ENCODE peak calls at places on chromosomes 2 and 18, in four cellular contexts. One of them, this sample, is unnamed.

GRCh38 chr2:217976301-217976700 is 26.5 kb downstream of the TNS1 start:
- DNase-seq in GM12878: no peak
- DNase-seq in HCT116: no peak
- DNase-seq in A549: no peak
- DNase-seq in this sample: no peak

GRCh38 chr2:13919981-13920382 is 712.5 kb upstream of the LRATD1 start:
- DNase-seq in HCT116: no peak
- DNase-seq in A549: no peak
- DNase-seq in GM12878: no peak
- DNase-seq in this sample: no peak

GRCh38 chr2:39059366-39059952 is 61.4 kb downstream of the SOS1 start:
- DNase-seq in A549: peak
- DNase-seq in HCT116: peak
- DNase-seq in GM12878: no peak
- DNase-seq in this sample: peak

GRCh38 chr2:63627866-63628265 is 39.1 kb downstream of the MDH1 start:
- DNase-seq in A549: no peak
- DNase-seq in GM12878: no peak
- DNase-seq in HCT116: no peak
- DNase-seq in this sample: no peak

GRCh38 chr18:44934894-44935293 is 254.2 kb downstream of the SETBP1 start:
- DNase-seq in GM12878: no peak
- DNase-seq in A549: no peak
- DNase-seq in HCT116: no peak
- DNase-seq in this sample: no peak

GRCh38 chr2:201798252-201798918 is 8.0 kb upstream of the CDK15 start:
- DNase-seq in A549: peak
- DNase-seq in GM12878: no peak
- DNase-seq in HCT116: no peak
- DNase-seq in this sample: peak

GRCh38 chr18:34121157-34121807 is 103.4 kb downstream of the NOL4 start:
- DNase-seq in GM12878: no peak
- DNase-seq in A549: no peak
- DNase-seq in HCT116: no peak
- DNase-seq in this sample: no peak

GRCh38 chr2:214774108-214774507 is 35.4 kb downstream of the BARD1 start:
- DNase-seq in A549: no peak
- DNase-seq in HCT116: no peak
- DNase-seq in GM12878: no peak
- DNase-seq in this sample: peak

GRCh38 chr2:239113164-239113563 is 265.3 kb downstream of the TWIST2 start:
- DNase-seq in GM12878: no peak
- DNase-seq in A549: no peak
- DNase-seq in HCT116: no peak
- DNase-seq in this sample: peak

GRCh38 chr2:166234112-166234846 is 106.5 kb upstream of the SCN1A start:
- DNase-seq in HCT116: no peak
- DNase-seq in A549: peak
- DNase-seq in GM12878: no peak
- DNase-seq in this sample: peak

GRCh38 chr2:16281451-16282330 is 341.3 kb downstream of the MYCN start:
- DNase-seq in GM12878: no peak
- DNase-seq in A549: peak
- DNase-seq in HCT116: peak
- DNase-seq in this sample: no peak

GRCh38 chr18:8084160-8084559 is 517.0 kb downstream of the PTPRM start:
- DNase-seq in HCT116: peak
- DNase-seq in GM12878: no peak
- DNase-seq in A549: peak
- DNase-seq in this sample: peak

GRCh38 chr2:201660293-201660895 is 17.1 kb upstream of the TMEM237 start:
- DNase-seq in GM12878: no peak
- DNase-seq in HCT116: no peak
- DNase-seq in A549: no peak
- DNase-seq in this sample: no peak

GRCh38 chr2:96536445-96537065 is at the start of gene ARID5A:
- DNase-seq in HCT116: peak
- DNase-seq in A549: peak
- DNase-seq in GM12878: peak
- DNase-seq in this sample: peak

GRCh38 chr2:179861777-179862117 is 335 bp upstream of the ZNF385B start:
- DNase-seq in A549: no peak
- DNase-seq in HCT116: no peak
- DNase-seq in GM12878: no peak
- DNase-seq in this sample: peak

GRCh38 chr2:200625958-200626363 is 40.1 kb downstream of the AOX1 start:
- DNase-seq in GM12878: no peak
- DNase-seq in HCT116: no peak
- DNase-seq in A549: no peak
- DNase-seq in this sample: peak

GRCh38 chr2:238127165-238128060 is 11.1 kb upstream of the KLHL30 start:
- DNase-seq in HCT116: no peak
- DNase-seq in GM12878: no peak
- DNase-seq in A549: peak
- DNase-seq in this sample: peak

GRCh38 chr18:55233850-55234249 is 274.6 kb upstream of the CCDC68 start:
- DNase-seq in HCT116: no peak
- DNase-seq in GM12878: no peak
- DNase-seq in A549: no peak
- DNase-seq in this sample: peak

GRCh38 chr2:189204322-189204941 is 24.9 kb upstream of the COL5A2 start:
- DNase-seq in A549: peak
- DNase-seq in HCT116: peak
- DNase-seq in GM12878: no peak
- DNase-seq in this sample: peak

GRCh38 chr2:207513577-207514257 is 16.0 kb upstream of the CREB1 start:
- DNase-seq in HCT116: no peak
- DNase-seq in GM12878: no peak
- DNase-seq in A549: no peak
- DNase-seq in this sample: peak

GRCh38 chr2:136006658-136007057 is 21.2 kb upstream of the DARS1 start:
- DNase-seq in A549: peak
- DNase-seq in GM12878: no peak
- DNase-seq in HCT116: no peak
- DNase-seq in this sample: peak

GRCh38 chr18:76450452-76450851 is 44.6 kb downstream of the ZNF516 start:
- DNase-seq in HCT116: no peak
- DNase-seq in GM12878: no peak
- DNase-seq in A549: no peak
- DNase-seq in this sample: peak

GRCh38 chr2:68287580-68288441 is 31.9 kb downstream of the CNRIP1 start:
- DNase-seq in GM12878: no peak
- DNase-seq in HCT116: no peak
- DNase-seq in A549: no peak
- DNase-seq in this sample: peak

GRCh38 chr2:156338578-156338977 is 6.1 kb upstream of the NR4A2 start:
- DNase-seq in A549: peak
- DNase-seq in GM12878: no peak
- DNase-seq in HCT116: no peak
- DNase-seq in this sample: no peak

GRCh38 chr2:74719066-74719465 is 65.0 kb downstream of the SEMA4F start:
- DNase-seq in A549: no peak
- DNase-seq in GM12878: no peak
- DNase-seq in HCT116: no peak
- DNase-seq in this sample: no peak

GRCh38 chr18:27136208-27136535 is 48.9 kb downstream of the CHST9 start:
- DNase-seq in GM12878: no peak
- DNase-seq in HCT116: no peak
- DNase-seq in A549: peak
- DNase-seq in this sample: no peak

GRCh38 chr18:26036635-26037034 is 53.8 kb downstream of the SS18 start:
- DNase-seq in A549: no peak
- DNase-seq in HCT116: no peak
- DNase-seq in GM12878: no peak
- DNase-seq in this sample: no peak

GRCh38 chr18:2901405-2901989 is 54.7 kb downstream of the EMILIN2 start:
- DNase-seq in GM12878: no peak
- DNase-seq in HCT116: no peak
- DNase-seq in A549: no peak
- DNase-seq in this sample: peak

GRCh38 chr2:128413718-128414341 is 95.2 kb upstream of the HS6ST1 start:
- DNase-seq in HCT116: no peak
- DNase-seq in A549: no peak
- DNase-seq in GM12878: no peak
- DNase-seq in this sample: no peak

DNA sequence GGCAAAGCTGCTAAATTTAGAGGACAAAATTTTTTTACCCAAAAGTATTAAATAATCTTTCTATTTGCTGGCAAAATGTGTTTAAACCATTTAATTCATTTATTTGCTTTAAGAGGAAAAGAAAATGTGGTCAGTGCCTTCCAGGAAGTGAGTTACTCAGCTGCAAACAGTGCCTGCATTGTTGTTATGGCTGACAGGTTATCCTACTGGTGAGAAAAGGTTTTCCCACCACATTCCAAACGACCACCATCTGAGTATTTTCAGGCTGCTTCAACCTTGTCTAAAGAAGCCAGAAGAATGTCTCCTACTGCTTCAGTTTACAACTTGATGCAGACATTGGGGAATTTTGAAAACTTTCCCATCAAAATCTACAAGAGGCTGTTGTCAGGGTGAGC is 461.2 kb upstream of the FANCL start:
- DNase-seq in GM12878: no peak
- DNase-seq in HCT116: no peak
- DNase-seq in A549: no peak
- DNase-seq in this sample: peak
- TF ChIP-seq RAD21 in GM12878: no peak
- TF ChIP-seq RAD21 in HCT116: no peak
- TF ChIP-seq RAD21 in A549: no peak
- TF ChIP-seq RAD21 in this sample: no peak

GRCh38 chr2:85135066-85135914 is 2.1 kb downstream of the TCF7L1 start:
- DNase-seq in A549: no peak
- DNase-seq in GM12878: no peak
- DNase-seq in HCT116: no peak
- DNase-seq in this sample: no peak
- H3K4me2 ChIP-seq in A549: no peak
- H3K4me2 ChIP-seq in GM12878: no peak
- H3K4me2 ChIP-seq in HCT116: no peak
- H3K4me2 ChIP-seq in this sample: peak

DNA sequence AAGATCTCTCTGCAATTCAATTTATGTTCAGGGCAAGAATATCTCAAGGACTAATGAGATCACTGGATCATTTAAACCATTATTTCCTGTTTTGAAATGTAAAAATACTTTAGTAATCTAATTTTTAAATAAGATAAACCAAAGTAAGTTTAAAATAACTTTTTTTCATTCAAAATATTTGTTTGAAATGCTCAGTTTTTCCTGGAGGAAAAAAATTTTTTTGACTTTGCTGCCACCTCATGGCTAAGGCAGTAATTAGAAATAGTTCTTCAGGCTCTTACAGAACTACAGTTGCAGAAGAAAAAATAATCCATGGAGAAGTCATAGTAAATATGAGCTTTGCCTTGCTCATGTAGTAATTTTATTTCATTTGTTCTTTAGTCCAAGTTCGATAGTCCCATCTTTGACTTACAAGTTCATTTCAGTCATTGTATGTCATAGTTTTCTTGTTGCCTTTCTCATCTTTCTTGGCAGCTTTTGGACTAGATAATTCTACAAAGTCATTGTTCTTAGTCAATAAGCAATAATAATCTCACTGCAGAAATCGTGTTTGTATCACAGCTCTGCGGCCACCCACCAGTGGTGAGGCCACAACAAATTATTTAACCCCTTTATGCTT is 127.4 kb downstream of the DPP4 start:
- DNase-seq in A549: peak
- DNase-seq in HCT116: peak
- DNase-seq in GM12878: no peak
- DNase-seq in this sample: peak
- TF ChIP-seq RAD21 in A549: peak
- TF ChIP-seq RAD21 in HCT116: peak
- TF ChIP-seq RAD21 in GM12878: peak
- TF ChIP-seq RAD21 in this sample: peak

DNA sequence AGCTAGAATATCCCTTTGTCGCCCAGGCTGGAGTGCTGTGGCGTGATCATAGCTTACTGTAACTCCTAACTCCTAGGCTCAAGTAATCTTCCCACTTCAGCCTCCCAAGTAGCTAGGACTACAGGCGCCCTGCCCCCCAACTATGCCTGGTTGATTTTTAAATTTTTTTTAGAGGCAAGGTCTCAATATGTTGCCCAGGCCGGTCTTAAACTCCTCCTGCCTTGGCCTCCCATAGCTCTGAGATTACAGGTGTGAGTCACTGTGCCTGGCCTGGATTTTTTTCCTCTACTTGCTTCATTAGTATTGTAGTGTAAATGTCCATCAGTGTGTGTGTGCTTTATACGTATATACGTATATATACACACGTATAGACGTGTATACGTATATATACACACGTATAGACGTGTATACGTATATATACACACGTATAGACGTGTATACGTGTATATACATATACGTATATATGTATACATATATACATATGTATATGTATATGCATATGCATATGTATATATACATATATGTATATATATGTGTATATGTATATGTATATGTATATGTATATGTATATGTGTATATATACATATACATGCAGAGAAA is 124.4 kb downstream of the DIS3L2 start:
- DNase-seq in HCT116: no peak
- DNase-seq in A549: no peak
- DNase-seq in GM12878: no peak
- DNase-seq in this sample: peak
- H3K4me2 ChIP-seq in HCT116: no peak
- H3K4me2 ChIP-seq in A549: no peak
- H3K4me2 ChIP-seq in GM12878: no peak
- H3K4me2 ChIP-seq in this sample: no peak

DNA sequence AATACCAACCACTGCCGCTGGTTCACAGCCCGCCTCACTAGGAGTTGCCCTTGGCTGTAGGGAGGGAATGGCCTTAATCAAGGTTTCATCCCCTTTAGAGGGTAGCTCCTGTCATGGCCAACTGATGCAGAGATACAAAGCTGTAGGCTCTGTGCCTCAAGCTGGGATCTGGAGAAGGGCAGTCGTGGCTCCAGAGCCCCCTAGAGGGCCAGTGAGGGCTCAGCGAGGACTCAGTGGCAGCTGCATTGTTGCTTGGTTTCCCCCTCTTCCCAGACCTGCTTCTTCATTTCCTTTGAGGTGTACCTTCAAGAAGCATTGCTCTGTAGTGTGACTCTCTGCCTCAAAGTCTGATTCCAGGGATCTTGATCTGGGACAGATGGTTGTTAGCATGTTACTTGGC is 302.1 kb downstream of the LPIN1 start:
- DNase-seq in A549: no peak
- DNase-seq in HCT116: no peak
- DNase-seq in GM12878: no peak
- DNase-seq in this sample: no peak
- TF ChIP-seq RAD21 in A549: no peak
- TF ChIP-seq RAD21 in HCT116: peak
- TF ChIP-seq RAD21 in GM12878: peak
- TF ChIP-seq RAD21 in this sample: no peak